ENCODE peak calls at places on chromosomes 16 and 17, in ten cellular contexts. L is cardiac muscle cell; T is stimulated activated naive CD8-positive, alpha-beta T cell treated with anti-CD3 and anti-CD28 coated beads, Interleukin-15, amount 100 ng/mL, for 72 hours; F is left lobe of liver; S is HCEC 1CT; N is nephron progenitor cell; U is gastrocnemius medialis; Z is retina; M is stimulated activated CD8-positive, alpha-beta memory T cell treated with anti-CD3 and anti-CD28 coated beads, Interleukin-4, amount 100 ng/mL, for 24 hours; V is activated T-helper 1 cell treated with anti-CD3 and anti-CD28 coated beads, Interleukin-2, amount 50 U/mL, for 16 hours. E is an unnamed sample.

GRCh38 chr16:57530531-57531252 is 5.7 kb downstream of the CCDC102A start:
- DNase-seq in S (no peak), N (no peak), Z (no peak), T (no peak), M (no peak), U (no peak), L (no peak), F (peak), V (no peak), E (no peak)

GRCh38 chr17:40345161-40346034 is 19.1 kb downstream of the GJD3 start:
- DNase-seq in Z (peak), F (peak), T (no peak), S (no peak), U (no peak), L (peak), V (no peak), M (no peak), N (peak), E (no peak)

GRCh38 chr16:49011807-49012345 is 269.8 kb downstream of the CBLN1 start:
- DNase-seq in N (no peak), F (no peak), U (no peak), Z (peak), V (no peak), S (no peak), T (no peak), M (no peak), L (no peak), E (no peak)

GRCh38 chr17:39573447-39574298 is 34.0 kb downstream of the NEUROD2 start:
- DNase-seq in V (no peak), L (peak), Z (peak), M (peak), S (peak), F (peak), N (peak), U (peak), T (peak), E (peak)

GRCh38 chr16:70156207-70156978 is 17.2 kb upstream of the CLEC18C start:
- DNase-seq in S (no peak), F (peak), T (no peak), N (no peak), U (no peak), M (no peak), Z (no peak), L (no peak), V (no peak), E (no peak)

GRCh38 chr16:75758215-75758614 is 31.9 kb upstream of the CPHXL start:
- DNase-seq in M (no peak), L (peak), U (no peak), S (no peak), T (no peak), V (no peak), Z (no peak), F (no peak), N (no peak), E (no peak)

GRCh38 chr17:82616021-82616703 is 32.1 kb downstream of the WDR45B start:
- DNase-seq in Z (no peak), M (no peak), N (no peak), L (no peak), U (no peak), S (no peak), V (no peak), F (no peak), T (no peak), E (no peak)

GRCh38 chr17:65190467-65191095 is 53.4 kb downstream of the RGS9 start:
- DNase-seq in S (peak), N (no peak), U (no peak), F (no peak), M (no peak), V (no peak), L (no peak), T (no peak), Z (no peak), E (no peak)

GRCh38 chr17:19399750-19400450 is 11.1 kb upstream of the RNF112 start:
- DNase-seq in T (no peak), S (no peak), V (no peak), L (no peak), F (no peak), N (no peak), U (no peak), M (no peak), Z (no peak), E (no peak)

E was measured in stimulated activated naive B cell treated with anti-CD40 and anti-IgM and Interleukin-4, amounts not matched to agents 10 μg/mL and 1 μg/mL and 100 μg/mL, for 72 hours.